ENCODE peak calls at places on chromosomes 2 and 18, in four cellular contexts. S, I, H and X are unnamed samples. For H3K79me2, the result is how much of the 10 kb centered on the place peaks cover.

GRCh38 chr2:161580426-161580825 is 43.8 kb upstream of the SLC4A10 start:
- DNase-seq in S (no peak), I (no peak), H (no peak), X (no peak)

GRCh38 chr2:180679693-180680092 is 300.7 kb upstream of the UBE2E3 start:
- DNase-seq in S (no peak), I (no peak), H (no peak), X (no peak)

GRCh38 chr2:207078186-207078798 is 87.5 kb downstream of the KLF7 start:
- DNase-seq in S (no peak), I (no peak), H (no peak), X (no peak)

GRCh38 chr2:107687087-107687486 is 139.6 kb upstream of the RGPD4 start:
- DNase-seq in S (no peak), I (no peak), H (no peak), X (no peak)

GRCh38 chr2:226835420-226835795 is 446 bp upstream of the RHBDD1 start:
- DNase-seq in S (no peak), I (no peak), H (no peak), X (peak)

GRCh38 chr2:44079686-44080085 is 83.9 kb upstream of the LRPPRC start:
- DNase-seq in S (no peak), I (no peak), H (peak), X (no peak)

GRCh38 chr18:13481331-13481730 is 245.0 kb downstream of the FAM210A start:
- DNase-seq in S (no peak), I (no peak), H (no peak), X (no peak)

GRCh38 chr2:28252308-28252707 is 140.3 kb upstream of the FOSL2 start:
- DNase-seq in S (peak), I (no peak), H (no peak), X (no peak)

GRCh38 chr2:201407265-201407664 is 44.0 kb downstream of the TRAK2 start:
- DNase-seq in S (no peak), I (no peak), H (no peak), X (no peak)

GRCh38 chr18:59612461-59612860 is 84.8 kb downstream of the CCBE1 start:
- DNase-seq in S (no peak), I (no peak), H (no peak), X (no peak)

GRCh38 chr2:96870631-96871255 is 863 bp upstream of the SEMA4C start:
- DNase-seq in S (no peak), I (no peak), H (no peak), X (peak)

GRCh38 chr2:66508358-66509071 is 73.6 kb downstream of the MEIS1 start:
- DNase-seq in S (no peak), I (peak), H (no peak), X (no peak)

GRCh38 chr2:12436483-12436882 is 280.3 kb upstream of the TRIB2 start:
- DNase-seq in S (no peak), I (no peak), H (no peak), X (no peak)

GRCh38 chr2:12433641-12433990 is 283.1 kb upstream of the TRIB2 start:
- DNase-seq in S (no peak), I (no peak), H (no peak), X (no peak)

GRCh38 chr2:12434609-12435008 is 282.1 kb upstream of the TRIB2 start:
- DNase-seq in S (no peak), I (no peak), H (no peak), X (peak)

GRCh38 chr2:12430036-12430795 is 286.5 kb upstream of the TRIB2 start:
- DNase-seq in S (no peak), I (no peak), H (no peak), X (no peak)

GRCh38 chr2:12432985-12433640 is 283.6 kb upstream of the TRIB2 start:
- DNase-seq in S (no peak), I (no peak), H (no peak), X (no peak)
- TF ChIP-seq FOXM1 in S (no peak), I (no peak), H (no peak), X (no peak)

DNA sequence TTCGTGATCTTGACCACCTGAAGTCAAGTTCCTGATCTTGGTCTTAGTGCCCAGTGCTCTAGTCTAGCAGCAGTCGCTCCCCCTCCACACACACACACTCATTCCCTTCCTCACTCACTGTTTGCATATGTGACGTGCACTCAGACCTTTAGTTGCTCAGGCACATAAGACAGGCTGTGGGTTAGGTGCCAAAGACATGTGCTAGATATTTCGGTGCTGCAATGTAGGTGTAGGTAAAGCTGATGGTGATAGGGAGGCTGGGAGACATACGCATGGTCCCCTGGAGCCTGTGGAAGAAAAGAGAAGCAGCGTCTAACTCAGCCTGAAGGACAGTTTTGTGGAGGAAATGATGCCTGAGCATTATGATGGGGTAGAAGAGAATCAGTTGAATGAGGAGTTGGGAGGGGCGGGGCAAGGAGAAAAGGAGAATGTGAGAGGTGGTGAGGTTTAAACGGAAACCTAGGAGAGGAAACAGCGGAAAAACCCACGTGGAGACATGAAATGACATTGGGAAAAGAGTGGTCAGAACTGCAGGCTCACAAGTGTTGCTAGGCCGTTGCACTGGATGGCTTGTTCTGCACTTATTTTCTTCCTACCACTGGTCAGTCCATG is 3.9 kb downstream of the TTC39C start:
- DNase-seq in S (no peak), I (no peak), H (no peak), X (no peak)
- H3K79me2 ChIP-seq in S (half or more), I (half or more), H (under half), X (under half)

GRCh38 chr18:34598136-34598635 is 111.9 kb upstream of the DTNA start:
- DNase-seq in S (no peak), I (no peak), H (no peak), X (no peak)

GRCh38 chr18:34594243-34594642 is 115.9 kb upstream of the DTNA start:
- DNase-seq in S (no peak), I (no peak), H (no peak), X (no peak)

GRCh38 chr18:34600874-34601273 is 109.2 kb upstream of the DTNA start:
- DNase-seq in S (no peak), I (no peak), H (no peak), X (no peak)

GRCh38 chr18:34595673-34596072 is 114.4 kb upstream of the DTNA start:
- DNase-seq in S (no peak), I (no peak), H (peak), X (no peak)

DNA sequence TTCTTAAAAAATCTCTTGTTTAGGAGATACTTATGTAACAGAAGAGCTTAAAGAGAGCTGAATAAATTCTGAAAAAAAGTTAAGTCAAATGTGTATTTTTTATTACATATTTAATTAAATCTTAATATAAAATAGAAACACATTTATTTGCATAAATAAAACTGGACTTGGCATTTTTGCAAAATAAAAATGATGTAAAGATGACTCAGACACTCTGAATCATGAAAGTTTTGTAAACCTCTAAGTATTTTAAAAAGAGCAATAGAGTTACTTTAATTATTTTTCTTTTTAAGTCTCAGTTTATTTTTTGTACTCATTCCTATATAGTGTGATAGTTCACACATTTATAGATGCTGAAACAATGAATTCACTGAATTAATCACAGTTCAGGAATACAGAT is 110.0 kb upstream of the DTNA start:
- DNase-seq in S (no peak), I (no peak), H (no peak), X (no peak)
- TF ChIP-seq FOXM1 in S (no peak), I (no peak), H (no peak), X (no peak)

DNA sequence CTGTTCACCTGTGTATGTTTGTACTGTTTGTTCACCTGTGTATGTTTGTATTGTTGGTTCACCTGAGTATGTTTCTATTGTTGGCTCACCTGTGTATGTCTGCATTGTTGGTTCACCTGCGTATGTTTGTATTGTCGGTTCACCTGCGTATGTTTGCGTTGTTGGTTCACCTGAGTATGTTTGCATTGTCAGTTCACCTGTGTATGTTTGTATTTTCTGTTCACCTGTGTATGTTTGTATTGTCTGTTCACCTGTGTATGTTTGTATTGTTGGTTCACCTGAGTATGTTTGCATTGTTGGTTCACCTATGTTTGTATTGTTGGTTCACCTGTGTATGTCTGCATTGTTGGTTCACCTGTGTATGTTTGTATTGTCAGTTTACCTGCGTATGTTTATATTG is 14.6 kb downstream of the ADI1 start:
- DNase-seq in S (no peak), I (no peak), H (no peak), X (no peak)
- H3K79me2 ChIP-seq in S (under half), I (under half), H (under half), X (under half)

GRCh38 chr2:17752281-17752680 is 1.3 kb downstream of the SMC6 start:
- DNase-seq in S (no peak), I (no peak), H (no peak), X (no peak)

GRCh38 chr2:17747684-17748452 is 5.7 kb downstream of the SMC6 start:
- DNase-seq in S (no peak), I (no peak), H (no peak), X (peak)

GRCh38 chr2:17752892-17753802 is 463 bp downstream of the SMC6 start:
- DNase-seq in S (no peak), I (peak), H (peak), X (peak)

GRCh38 chr2:17748745-17749144 is 4.9 kb downstream of the SMC6 start:
- DNase-seq in S (no peak), I (no peak), H (no peak), X (no peak)

GRCh38 chr2:17749753-17750438 is 3.7 kb downstream of the SMC6 start:
- DNase-seq in S (no peak), I (no peak), H (no peak), X (no peak)
- TF ChIP-seq FOXM1 in S (peak), I (no peak), H (no peak), X (no peak)

GRCh38 chr2:239388236-239389151 is 12.3 kb downstream of the HDAC4 start:
- DNase-seq in S (no peak), I (peak), H (no peak), X (no peak)

GRCh38 chr2:239387811-239388210 is 13.0 kb downstream of the HDAC4 start:
- DNase-seq in S (no peak), I (no peak), H (no peak), X (no peak)

GRCh38 chr2:239390546-239391285 is 10.1 kb downstream of the HDAC4 start:
- DNase-seq in S (no peak), I (peak), H (no peak), X (no peak)

GRCh38 chr2:239391286-239392071 is 9.3 kb downstream of the HDAC4 start:
- DNase-seq in S (no peak), I (peak), H (no peak), X (no peak)

GRCh38 chr2:239389414-239390329 is 11.1 kb downstream of the HDAC4 start:
- DNase-seq in S (no peak), I (no peak), H (no peak), X (no peak)
- H3K79me2 ChIP-seq in S (under half), I (under half), H (half or more), X (under half)

GRCh38 chr2:70007151-70007550 is 45.7 kb upstream of the ASPRV1 start:
- DNase-seq in S (no peak), I (no peak), H (no peak), X (no peak)

GRCh38 chr2:70006447-70006784 is 45.0 kb upstream of the ASPRV1 start:
- DNase-seq in S (no peak), I (no peak), H (no peak), X (no peak)

GRCh38 chr2:70003093-70003830 is 41.8 kb upstream of the ASPRV1 start:
- DNase-seq in S (no peak), I (no peak), H (no peak), X (no peak)

GRCh38 chr2:70008290-70008689 is 46.9 kb upstream of the ASPRV1 start:
- DNase-seq in S (no peak), I (no peak), H (no peak), X (no peak)

DNA sequence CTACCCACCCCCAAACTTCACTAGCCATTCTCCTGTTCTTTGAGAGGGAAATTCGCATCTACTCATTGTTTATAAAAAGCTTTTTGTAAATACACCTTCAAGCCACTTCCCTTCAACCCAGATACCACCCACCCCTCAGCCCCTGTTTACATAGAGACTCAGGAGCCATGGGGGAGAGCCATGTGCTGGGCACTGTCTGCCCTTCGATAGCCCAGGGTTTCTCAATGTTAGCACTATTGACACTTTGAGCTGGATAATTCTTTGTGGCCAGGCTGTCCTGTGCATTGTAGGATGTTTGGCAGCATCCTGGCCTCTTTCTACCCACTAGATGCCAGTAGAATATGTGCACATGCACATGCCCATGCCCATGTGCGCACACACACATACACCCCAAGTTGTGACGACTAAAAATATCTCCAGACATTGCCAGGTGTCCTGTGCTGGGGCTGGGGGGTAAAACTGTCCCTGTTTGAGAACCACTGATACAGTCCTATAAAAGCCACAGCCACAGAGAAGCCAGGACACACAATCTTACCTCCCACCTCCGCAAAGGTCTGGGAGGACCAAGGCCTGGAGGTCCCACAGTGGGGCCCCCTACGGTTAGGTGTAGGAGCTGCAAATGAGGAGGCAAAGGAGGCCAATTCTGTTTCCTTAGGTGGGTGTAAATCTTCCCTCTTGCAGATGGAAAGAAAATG is 44.5 kb upstream of the ASPRV1 start:
- DNase-seq in S (no peak), I (no peak), H (no peak), X (peak)
- TF ChIP-seq FOXM1 in S (no peak), I (no peak), H (no peak), X (no peak)